ENCODE peak calls at places on chromosomes 13 and 19, in five cellular contexts. F is uterus, O is endothelial cell of umbilical vein, A is suprapubic skin, J is IMR-90. H is an unnamed sample. For H3K36me3 and H3K4me1, the result is how much of the 10 kb centered on the place peaks cover.

GRCh38 chr13:87923713-87924112 is 252.5 kb downstream of the SLITRK5 start:
- DNase-seq in A (no peak), J (no peak), F (no peak), O (no peak), H (no peak)

GRCh38 chr19:7869453-7869909 is 4.7 kb downstream of the PRR36 start:
- DNase-seq in J (peak), F (peak), O (peak), A (peak), H (no peak)

GRCh38 chr13:99382428-99383133 is 75.4 kb upstream of the GPR183 start:
- DNase-seq in O (no peak), F (no peak), A (no peak), J (no peak), H (peak)

GRCh38 chr13:40388617-40389016 is 277.8 kb downstream of the FOXO1 start:
- DNase-seq in J (peak), A (no peak), O (no peak), F (no peak), H (peak)

GRCh38 chr19:17560205-17560595 is 4.8 kb downstream of the COLGALT1 start:
- DNase-seq in F (peak), J (peak), O (peak), A (no peak), H (no peak)

GRCh38 chr19:54420383-54421168 is 5.3 kb downstream of the TTYH1 start:
- DNase-seq in A (no peak), O (no peak), F (no peak), J (no peak), H (peak)

GRCh38 chr19:51259348-51260245 is 8.7 kb downstream of the SIGLECL1 start:
- DNase-seq in F (no peak), J (peak), A (no peak), O (peak), H (no peak)

GRCh38 chr13:72489751-72490150 is 237.7 kb downstream of the MZT1 start:
- DNase-seq in A (no peak), F (no peak), O (no peak), J (no peak), H (no peak)

GRCh38 chr19:13187419-13187818 is 37.2 kb downstream of the IER2 start:
- DNase-seq in F (no peak), J (no peak), O (no peak), A (no peak), H (no peak)

GRCh38 chr19:18097217-18097992 is at the start of gene MAST3:
- DNase-seq in O (peak), F (peak), J (peak), A (peak), H (peak)

GRCh38 chr19:12766051-12766521 is 9.3 kb downstream of the HOOK2 start:
- DNase-seq in O (peak), A (peak), F (peak), J (peak), H (peak)

GRCh38 chr13:46906440-46906839 is 9.6 kb upstream of the HTR2A start:
- DNase-seq in O (no peak), J (no peak), F (no peak), A (no peak), H (no peak)

GRCh38 chr19:33125929-33126388 is 6.0 kb upstream of the WDR88 start:
- DNase-seq in A (no peak), J (peak), F (peak), O (peak), H (peak)

GRCh38 chr19:44653977-44654784 is 10.5 kb downstream of the PVR start:
- DNase-seq in F (peak), O (peak), A (peak), J (peak), H (peak)

GRCh38 chr19:19336597-19336996 is 16.0 kb downstream of the MAU2 start:
- DNase-seq in A (no peak), O (no peak), F (no peak), J (no peak), H (no peak)

GRCh38 chr13:79686441-79686840 is 205.5 kb downstream of the NDFIP2 start:
- DNase-seq in A (no peak), J (peak), O (no peak), F (no peak), H (no peak)

GRCh38 chr19:23785982-23786381 is 27.3 kb upstream of the ZNF681 start:
- DNase-seq in F (no peak), J (no peak), A (no peak), O (no peak), H (no peak)

GRCh38 chr13:113315992-113316391 is 19.0 kb downstream of the LAMP1 start:
- DNase-seq in J (no peak), A (no peak), O (no peak), F (no peak), H (no peak)

GRCh38 chr13:113318956-113319355 is 21.9 kb downstream of the LAMP1 start:
- DNase-seq in O (no peak), J (no peak), A (no peak), F (no peak), H (peak)

GRCh38 chr13:113319371-113319770 is 22.3 kb downstream of the LAMP1 start:
- DNase-seq in A (no peak), O (no peak), F (no peak), J (no peak), H (no peak)

GRCh38 chr13:113320226-113320875 is 23.3 kb downstream of the LAMP1 start:
- DNase-seq in F (no peak), A (no peak), J (no peak), O (no peak), H (no peak)

DNA sequence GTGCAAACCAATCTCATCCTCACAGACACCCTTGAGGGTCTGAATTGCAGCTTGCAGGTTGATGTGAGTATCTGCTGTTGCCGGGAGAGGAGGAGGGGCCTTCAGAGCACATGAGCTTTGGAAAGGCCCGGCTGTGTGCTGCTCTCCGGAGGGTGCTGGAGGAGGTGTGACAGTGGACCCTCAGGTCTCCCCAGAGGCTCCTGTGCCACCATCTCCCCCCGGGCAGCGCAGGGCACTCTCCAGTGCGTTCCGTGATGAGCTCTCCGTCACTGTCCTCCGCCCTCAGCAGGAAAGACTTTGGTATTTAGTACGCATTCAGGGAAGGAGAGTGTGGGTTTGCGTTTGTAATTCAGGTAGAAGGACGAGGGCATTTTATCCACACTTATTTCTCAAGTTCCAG is 20.0 kb downstream of the LAMP1 start:
- DNase-seq in O (no peak), A (no peak), F (no peak), J (no peak), H (no peak)
- H3K36me3 ChIP-seq in O (under half), A (half or more), F (under half), J (under half), H (half or more)

DNA sequence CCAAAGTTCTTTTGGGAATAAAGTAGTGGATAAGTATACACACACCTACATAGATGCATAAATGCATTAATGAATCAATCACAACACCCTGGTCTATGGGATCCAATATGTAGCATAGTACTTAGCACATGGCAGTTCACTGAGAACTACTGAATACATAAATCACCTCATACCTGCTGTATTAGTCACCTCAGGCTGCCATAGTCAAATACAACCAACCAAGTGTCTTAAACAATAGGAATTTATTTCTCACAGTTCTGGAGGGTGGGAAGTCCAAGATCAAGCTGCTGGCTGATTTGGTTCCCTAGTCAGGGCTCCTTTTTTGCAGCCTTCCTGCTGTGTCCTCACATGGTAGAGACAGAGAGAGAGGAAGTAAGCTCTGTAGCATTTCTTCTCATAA is 228.2 kb downstream of the NHLRC3 start:
- DNase-seq in A (no peak), O (no peak), F (no peak), J (no peak), H (no peak)
- TF ChIP-seq POLR2A in A (no peak), O (no peak), F (no peak), J (no peak), H (no peak)

DNA sequence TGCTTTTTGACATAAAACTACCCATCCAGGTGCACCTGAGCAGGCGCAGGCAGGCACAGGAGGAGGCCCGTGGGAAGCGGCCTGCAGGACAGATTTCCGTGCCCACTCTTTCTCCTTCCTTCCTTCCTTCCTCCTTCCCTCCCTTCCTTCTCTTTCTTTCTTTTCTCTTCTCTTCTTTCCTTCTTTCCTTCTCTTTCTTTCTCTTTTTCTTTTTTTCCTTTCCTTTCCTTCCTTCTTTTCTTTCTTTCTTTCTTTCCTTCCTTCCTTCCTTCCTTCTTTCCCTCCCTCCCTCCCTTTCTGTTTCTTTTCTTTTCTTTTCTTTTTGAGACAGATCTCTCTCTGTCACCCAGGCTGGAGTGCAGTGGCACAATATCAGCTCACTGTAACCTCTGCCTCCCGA is 21.2 kb upstream of the TMEM255B start:
- DNase-seq in J (no peak), A (no peak), O (no peak), F (no peak), H (no peak)
- H3K4me1 ChIP-seq in J (under half), A (under half), O (under half), F (under half), H (under half)

DNA sequence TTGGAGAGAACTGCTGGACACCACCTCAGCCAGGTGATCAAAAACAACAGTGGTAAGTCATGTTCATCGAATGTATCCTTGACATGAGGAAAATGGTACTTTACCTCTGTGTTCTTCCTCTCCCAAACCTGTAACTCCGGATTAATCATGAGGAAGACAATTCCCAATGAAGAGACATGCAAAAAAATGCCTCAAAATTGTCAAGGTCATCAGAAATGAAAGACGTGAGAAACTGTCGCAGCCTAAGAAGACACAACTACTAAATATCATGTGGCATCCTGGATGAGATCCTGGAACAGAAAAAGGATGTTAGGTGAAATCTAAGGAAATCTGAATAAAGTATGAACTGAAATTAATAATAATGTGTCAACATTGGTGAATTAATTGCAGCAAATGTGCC is 178.4 kb downstream of the LACC1 start:
- DNase-seq in O (no peak), J (no peak), F (no peak), A (no peak), H (no peak)
- H3K36me3 ChIP-seq in O (under half), J (under half), F (under half), A (under half), H (under half)

DNA sequence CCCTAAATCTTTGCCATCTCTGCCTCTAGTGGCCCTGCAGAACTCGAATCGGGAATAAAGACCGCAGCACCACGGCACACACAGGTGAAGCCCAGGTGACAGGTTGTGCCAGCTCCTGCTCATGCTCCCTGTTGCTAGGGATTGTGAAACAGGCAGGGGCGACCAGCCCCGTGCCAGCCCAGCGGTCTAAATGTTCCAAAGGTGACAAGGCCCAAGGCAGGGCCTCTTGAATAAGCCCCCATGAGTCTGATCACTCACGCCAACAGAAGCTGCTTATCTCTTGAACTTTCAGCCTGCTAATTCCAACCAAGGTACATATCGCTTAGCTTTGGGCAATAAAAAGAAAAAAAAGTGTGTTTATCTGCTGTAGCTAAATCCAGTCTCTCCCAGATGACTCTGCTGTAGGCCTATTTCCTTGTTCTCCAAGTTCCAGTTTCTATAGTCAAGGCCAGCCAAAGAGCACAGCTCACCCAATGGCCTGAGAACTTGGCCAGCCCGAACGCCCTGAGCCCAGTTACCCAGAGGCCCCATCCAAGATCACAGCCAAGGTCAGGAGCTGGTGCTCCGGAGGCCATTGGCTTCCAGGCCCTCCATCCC is 191.1 kb upstream of the GPR12 start:
- DNase-seq in A (no peak), O (no peak), J (no peak), F (no peak), H (no peak)
- TF ChIP-seq POLR2A in A (no peak), O (no peak), J (no peak), F (no peak), H (no peak)

GRCh38 chr19:34367424-34367957 is 2.5 kb downstream of the GPI start:
- DNase-seq in J (no peak), O (no peak), F (no peak), A (no peak), H (no peak)
- H3K4me1 ChIP-seq in J (under half), O (under half), F (under half), A (under half), H (under half)

GRCh38 chr19:3451451-3451866 is 28.9 kb downstream of the SMIM24 start:
- DNase-seq in F (peak), J (no peak), A (no peak), O (no peak), H (no peak)

GRCh38 chr19:3454656-3455392 is 25.5 kb downstream of the SMIM24 start:
- DNase-seq in J (no peak), O (no peak), F (no peak), A (no peak), H (no peak)

GRCh38 chr19:3453840-3454239 is 26.5 kb downstream of the SMIM24 start:
- DNase-seq in O (no peak), A (no peak), F (no peak), J (no peak), H (no peak)

GRCh38 chr19:3450796-3451411 is 29.4 kb downstream of the SMIM24 start:
- DNase-seq in A (peak), J (peak), F (peak), O (peak), H (peak)

GRCh38 chr19:3452456-3453068 is 27.8 kb downstream of the SMIM24 start:
- DNase-seq in O (no peak), J (no peak), A (no peak), F (peak), H (no peak)
- H3K36me3 ChIP-seq in O (under half), J (half or more), A (half or more), F (under half), H (half or more)

GRCh38 chr19:35710784-35711723 is 6.7 kb downstream of the ZBTB32 start:
- DNase-seq in A (no peak), F (no peak), J (no peak), O (no peak), H (no peak)
- TF ChIP-seq POLR2A in A (no peak), F (no peak), J (no peak), O (no peak), H (no peak)

H was measured in sigmoid colon.